ENCODE peak calls at places on chromosomes 13 and 19, in eight cellular contexts. H is CD4-positive, alpha-beta T cell; U is tibial artery; X is GM12878; B is fibroblast of the aortic adventitia; A is AG09319; K is HFF-Myc; J is WTC11. D is an unnamed sample.

GRCh38 chr19:50837300-50837699 is 3.9 kb upstream of the KLK15 start:
- DNase-seq in X (no peak), H (no peak), U (no peak), A (no peak), K (no peak), B (no peak), J (no peak), D (no peak)

GRCh38 chr13:49206641-49207040 is 13.5 kb upstream of the MLNR start:
- DNase-seq in U (no peak), B (no peak), H (no peak), J (no peak), X (no peak), A (no peak), K (no peak), D (no peak)

GRCh38 chr13:38398810-38399493 is 49.3 kb downstream of the UFM1 start:
- DNase-seq in B (no peak), K (peak; percentile 74), U (no peak), J (no peak), X (no peak), H (no peak), A (peak; percentile 64), D (no peak)

GRCh38 chr19:18292810-18293641 is 11.6 kb upstream of the JUND start:
- DNase-seq in X (no peak), J (peak; percentile 95), U (peak; percentile 92), A (no peak), K (no peak), B (peak; percentile 83), H (no peak), D (peak; percentile 79)

GRCh38 chr19:34171539-34171876 is 796 bp upstream of the LSM14A start:
- DNase-seq in A (no peak), J (no peak), K (peak; percentile 59), B (peak; percentile 59), U (no peak), H (no peak), X (peak; percentile 51), D (no peak)

GRCh38 chr13:102591988-102592781 is 4.6 kb upstream of the TPP2 start:
- DNase-seq in B (peak; percentile 82), H (peak; percentile 75), J (peak; percentile 87), K (no peak), U (peak; percentile 87), A (peak; percentile 44), X (peak; percentile 40), D (peak; percentile 69)

GRCh38 chr13:24681930-24682329 is 1.7 kb downstream of the ATP12A start:
- DNase-seq in H (no peak), J (no peak), K (no peak), X (no peak), B (no peak), U (no peak), A (no peak), D (no peak)

GRCh38 chr13:31749929-31750328 is 10.6 kb downstream of the RXFP2 start:
- DNase-seq in K (peak; percentile 67), J (no peak), X (no peak), B (peak; percentile 94), H (no peak), U (no peak), A (peak; percentile 50), D (no peak)

GRCh38 chr19:5953680-5954213 is 24.2 kb downstream of the RANBP3 start:
- DNase-seq in H (peak; percentile 23), A (no peak), B (no peak), K (no peak), X (no peak), J (no peak), U (no peak), D (no peak)

GRCh38 chr13:36998624-36999041 is 507 bp downstream of the ALG5 start:
- DNase-seq in X (no peak), A (no peak), K (no peak), B (no peak), H (peak; percentile 8), J (peak; percentile 24), U (peak; percentile 69), D (peak; percentile 44)

GRCh38 chr13:60765700-60766411 is 368.8 kb downstream of the TDRD3 start:
- DNase-seq in H (no peak), A (no peak), B (peak; percentile 55), J (no peak), X (no peak), K (no peak), U (no peak), D (no peak)

GRCh38 chr19:4456566-4456842 is 1.1 kb downstream of the UBXN6 start:
- DNase-seq in X (no peak), U (no peak), H (no peak), J (no peak), K (no peak), A (no peak), B (peak; percentile 68), D (peak; percentile 41)

GRCh38 chr19:43229315-43229714 is 23.9 kb upstream of the PSG4 start:
- DNase-seq in A (no peak), B (peak; percentile 39), H (no peak), K (no peak), J (no peak), U (no peak), X (no peak), D (no peak)

GRCh38 chr19:51295382-51296126 is 15.9 kb upstream of the IGLON5 start:
- DNase-seq in U (no peak), B (no peak), A (no peak), J (no peak), X (no peak), K (no peak), H (no peak), D (no peak)

GRCh38 chr19:33098023-33098652 is 17.2 kb downstream of the GPATCH1 start:
- DNase-seq in J (no peak), A (no peak), X (no peak), H (no peak), K (no peak), B (no peak), U (no peak), D (no peak)

GRCh38 chr19:1219786-1220451 is 14.3 kb downstream of the STK11 start:
- DNase-seq in B (no peak), X (no peak), H (no peak), K (no peak), J (no peak), A (no peak), U (no peak), D (no peak)

GRCh38 chr19:1221141-1221903 is 15.7 kb downstream of the STK11 start:
- DNase-seq in J (peak; percentile 65), U (peak; percentile 89), K (no peak), H (no peak), X (no peak), A (no peak), B (peak; percentile 51), D (peak; percentile 67)

GRCh38 chr19:1218751-1219567 is 13.4 kb downstream of the STK11 start:
- DNase-seq in J (no peak), X (no peak), U (no peak), A (no peak), H (no peak), B (no peak), K (no peak), D (no peak)

GRCh38 chr19:1221904-1222255 is 15.9 kb downstream of the CBARP start:
- DNase-seq in A (no peak), B (no peak), K (no peak), H (no peak), U (no peak), X (no peak), J (no peak), D (no peak)

GRCh38 chr19:1220452-1221037 is 15.0 kb downstream of the STK11 start:
- DNase-seq in X (no peak), H (no peak), A (no peak), B (no peak), U (no peak), J (no peak), K (no peak), D (no peak)
- TF ChIP-seq CTCF in X (no peak), H (no peak), A (peak; percentile 1), B (peak; percentile 21), U (no peak), J (no peak), K (no peak), D (no peak)

GRCh38 chr13:62167650-62168172 is 752.1 kb upstream of the PCDH20 start:
- DNase-seq in B (no peak), J (no peak), H (no peak), X (no peak), U (no peak), A (no peak), K (no peak), D (no peak)
- TF ChIP-seq CTCF in B (no peak), J (no peak), H (no peak), X (no peak), U (no peak), A (no peak), K (no peak), D (no peak)

GRCh38 chr13:92896842-92897241 is 329.8 kb upstream of the GPC6 start:
- DNase-seq in A (no peak), U (no peak), X (no peak), H (no peak), K (no peak), B (peak; percentile 39), J (no peak), D (no peak)
- TF ChIP-seq CTCF in A (no peak), U (no peak), X (no peak), H (no peak), K (no peak), B (no peak), J (peak; percentile 30), D (peak; percentile 39)

GRCh38 chr13:108266316-108266936 is 3.1 kb upstream of the TNFSF13B start:
- DNase-seq in J (no peak), U (no peak), X (no peak), A (no peak), K (no peak), H (no peak), B (no peak), D (no peak)

GRCh38 chr13:108267338-108267737 is 2.2 kb upstream of the TNFSF13B start:
- DNase-seq in A (no peak), K (no peak), U (no peak), J (no peak), B (no peak), H (no peak), X (no peak), D (no peak)

GRCh38 chr13:108269601-108270328 is at the start of gene TNFSF13B:
- DNase-seq in J (peak; percentile 62), B (peak; percentile 62), H (peak; percentile 34), U (peak; percentile 67), A (no peak), K (no peak), X (peak; percentile 74), D (peak; percentile 30)

GRCh38 chr13:108270442-108270841 is 924 bp downstream of the TNFSF13B start:
- DNase-seq in K (no peak), X (no peak), J (no peak), U (no peak), H (peak; percentile 2), A (no peak), B (peak; percentile 23), D (no peak)

DNA sequence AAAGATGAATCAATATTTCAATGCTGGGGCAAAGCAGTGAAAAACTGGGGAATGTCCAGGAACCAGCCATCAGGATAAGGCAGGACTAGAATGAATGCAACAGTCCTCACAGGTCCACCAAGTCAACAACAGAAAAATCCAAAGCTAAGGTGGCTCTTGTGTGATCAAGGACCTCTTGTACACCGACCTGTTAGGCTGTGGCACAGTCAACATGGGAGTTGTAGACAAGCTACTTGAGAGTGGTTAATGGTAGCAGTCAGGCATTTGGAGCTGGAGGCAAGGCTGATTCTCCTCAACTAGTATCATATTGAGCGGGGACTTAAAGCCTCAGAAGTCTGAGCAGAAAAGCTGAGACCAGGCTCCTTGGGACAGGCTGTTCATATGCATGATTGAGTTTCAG is 805 bp upstream of the TNFSF13B start:
- DNase-seq in B (no peak), H (no peak), K (no peak), U (no peak), J (no peak), X (no peak), A (no peak), D (no peak)
- TF ChIP-seq CTCF in B (no peak), H (no peak), K (no peak), U (no peak), J (no peak), X (no peak), A (no peak), D (no peak)

GRCh38 chr13:98349731-98350305 is 172.7 kb upstream of the RNF113B start:
- DNase-seq in X (no peak), A (no peak), H (no peak), B (no peak), U (no peak), K (no peak), J (peak; percentile 70), D (peak; percentile 37)
- TF ChIP-seq CTCF in X (peak; percentile 38), A (no peak), H (no peak), B (no peak), U (no peak), K (no peak), J (no peak), D (no peak)

D was measured in nephron progenitor cell.